ENCODE peak calls at places on chromosomes 11 and 22, in seven cellular contexts. V is OCI-LY7, D is IMR-90, G is PC-9, L is HCT116, A is heart left ventricle, O is lower lobe of right lung. P is an unnamed sample.
A peak's percentile ranks its signal among the peaks of the same experiment; 100 is the strongest.

GRCh38 chr11:47400813-47401279 is 7.5 kb upstream of the SLC39A13 start:
- DNase-seq in V (peak; percentile 85), L (no peak), O (no peak), A (no peak), D (no peak), G (no peak), P (no peak)

GRCh38 chr22:32206774-32207758 is 2.2 kb upstream of the RFPL2 start:
- DNase-seq in G (peak; percentile 25), L (peak; percentile 56), D (no peak), O (no peak), V (peak; percentile 42), A (no peak), P (peak; percentile 71)

GRCh38 chr22:49394116-49394785 is 433.4 kb downstream of the BRD1 start:
- DNase-seq in O (no peak), L (peak; percentile 12), V (peak; percentile 24), G (no peak), D (no peak), A (no peak), P (no peak)

GRCh38 chr22:17107547-17107810 is 13.7 kb downstream of the TMEM121B start:
- DNase-seq in O (no peak), V (no peak), A (no peak), G (no peak), L (no peak), D (no peak), P (no peak)

GRCh38 chr11:21289686-21290085 is 620.3 kb downstream of the NELL1 start:
- DNase-seq in V (no peak), D (no peak), A (no peak), G (no peak), O (no peak), L (no peak), P (no peak)

GRCh38 chr22:32309585-32310251 is 47.9 kb upstream of the RFPL3 start:
- DNase-seq in A (no peak), G (no peak), O (no peak), L (no peak), V (no peak), D (no peak), P (no peak)

GRCh38 chr11:1480555-1481482 is 5.8 kb downstream of the MOB2 start:
- DNase-seq in O (peak; percentile 43), G (no peak), L (no peak), A (peak; percentile 58), V (no peak), D (no peak), P (peak; percentile 69)

GRCh38 chr11:86201371-86201770 is 43.2 kb upstream of the EED start:
- DNase-seq in D (no peak), A (no peak), V (no peak), G (no peak), L (no peak), O (no peak), P (no peak)

GRCh38 chr11:30914143-30914762 is 328.1 kb upstream of the MPPED2 start:
- DNase-seq in G (peak; percentile 9), A (peak; percentile 80), D (peak; percentile 48), V (peak; percentile 23), L (peak; percentile 15), O (peak; percentile 48), P (no peak)

GRCh38 chr22:49934891-49935557 is 16.6 kb downstream of the CRELD2 start:
- DNase-seq in A (peak; percentile 94), G (peak; percentile 84), V (peak; percentile 88), L (no peak), O (peak; percentile 90), D (peak; percentile 39), P (peak; percentile 89)

GRCh38 chr22:49211176-49211575 is 616.5 kb downstream of the BRD1 start:
- DNase-seq in G (no peak), O (peak; percentile 19), A (peak; percentile 28), L (no peak), D (no peak), V (no peak), P (peak; percentile 7)

GRCh38 chr11:65398362-65398910 is 12.0 kb downstream of the FRMD8 start:
- DNase-seq in L (no peak), O (no peak), A (no peak), V (no peak), D (no peak), G (no peak), P (no peak)

GRCh38 chr11:111285205-111286079 is 12.9 kb upstream of the POU2AF3 start:
- DNase-seq in D (no peak), O (no peak), G (no peak), L (no peak), A (no peak), V (no peak), P (no peak)

GRCh38 chr11:115504279-115505158 is at the start of gene CADM1:
- DNase-seq in D (peak; percentile 95), L (no peak), A (peak; percentile 94), V (peak; percentile 98), G (no peak), O (peak; percentile 96), P (peak; percentile 97)

GRCh38 chr11:58616594-58616993 is 5.9 kb upstream of the CNTF start:
- DNase-seq in O (no peak), L (no peak), V (no peak), D (peak; percentile 95), A (no peak), G (no peak), P (no peak)

GRCh38 chr22:21568207-21569075 is 927 bp downstream of the UBE2L3 start:
- DNase-seq in A (no peak), V (peak; percentile 65), G (no peak), O (no peak), L (no peak), D (peak; percentile 24), P (no peak)

GRCh38 chr11:280762-281485 is 2.7 kb downstream of the NLRP6 start:
- DNase-seq in A (peak; percentile 66), L (no peak), O (peak; percentile 70), D (no peak), G (no peak), V (no peak), P (no peak)

GRCh38 chr11:86515297-86516094 is 140.8 kb downstream of the CCDC81 start:
- DNase-seq in D (peak; percentile 91), A (no peak), G (peak; percentile 46), L (no peak), O (no peak), V (no peak), P (no peak)

GRCh38 chr11:91880660-91881059 is 344.0 kb upstream of the FAT3 start:
- DNase-seq in A (no peak), O (no peak), G (no peak), L (no peak), D (no peak), V (no peak), P (no peak)

GRCh38 chr11:43518407-43519165 is 159.9 kb downstream of the TTC17 start:
- DNase-seq in O (no peak), V (no peak), L (no peak), D (peak; percentile 34), G (no peak), A (no peak), P (no peak)

GRCh38 chr11:88484873-88485621 is 147.5 kb upstream of the CTSC start:
- DNase-seq in O (peak; percentile 45), L (peak; percentile 45), D (peak; percentile 23), A (no peak), V (peak; percentile 55), G (peak; percentile 63), P (peak; percentile 39)
- H3K27ac ChIP-seq in O (no peak overlapping the region), L (no peak overlapping the region), D (no peak overlapping the region), A (no peak overlapping the region), V (no peak overlapping the region), G (no peak overlapping the region), P (no peak overlapping the region)

DNA sequence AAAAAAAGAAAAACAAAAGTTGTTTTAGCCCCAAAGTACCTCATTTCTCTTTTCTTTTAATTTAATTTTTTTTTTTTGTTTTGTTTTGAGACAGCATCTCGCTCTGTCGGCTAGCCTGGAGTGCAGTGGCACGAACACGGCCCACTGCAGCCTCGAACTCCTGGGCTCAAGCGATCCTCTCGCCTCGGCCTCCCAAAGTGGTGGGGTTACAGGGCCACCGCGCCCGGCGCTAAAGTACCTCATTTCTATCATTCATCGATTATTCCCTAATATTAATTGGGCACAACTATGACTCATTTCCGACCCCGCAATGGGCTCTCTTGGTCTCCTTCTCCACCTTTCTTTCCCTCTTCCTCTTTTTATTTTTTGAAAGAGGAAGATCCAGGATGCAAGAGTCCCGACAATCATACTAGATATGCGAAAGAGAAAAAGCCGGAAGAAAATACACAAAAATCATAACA is 521 bp upstream of the AIP start:
- DNase-seq in O (no peak), L (no peak), V (no peak), A (peak; percentile 62), G (no peak), D (no peak), P (no peak)
- H3K4me3 ChIP-seq in O (peak overlapping the region; percentile 65), L (peak overlapping the region; percentile 61), V (peak overlapping the region; percentile 71), A (peak overlapping the region; percentile 66), G (peak overlapping the region; percentile 61), D (peak overlapping the region; percentile 49), P (peak overlapping the region; percentile 0)

GRCh38 chr11:61828379-61828628 is 204 bp downstream of the FADS2 start:
- DNase-seq in A (no peak), D (no peak), V (no peak), L (no peak), G (no peak), O (no peak), P (no peak)

GRCh38 chr11:61830318-61831105 is 2.4 kb downstream of the FADS2 start:
- DNase-seq in D (peak; percentile 28), A (no peak), G (no peak), L (no peak), V (no peak), O (no peak), P (no peak)

GRCh38 chr11:61827573-61828378 is at the start of gene FADS2:
- DNase-seq in O (peak; percentile 94), A (peak; percentile 96), V (no peak), G (peak; percentile 92), L (no peak), D (peak; percentile 89), P (peak; percentile 95)

GRCh38 chr11:61829806-61830205 is 1.7 kb downstream of the FADS2 start:
- DNase-seq in O (no peak), D (no peak), L (no peak), A (no peak), V (no peak), G (no peak), P (no peak)

DNA sequence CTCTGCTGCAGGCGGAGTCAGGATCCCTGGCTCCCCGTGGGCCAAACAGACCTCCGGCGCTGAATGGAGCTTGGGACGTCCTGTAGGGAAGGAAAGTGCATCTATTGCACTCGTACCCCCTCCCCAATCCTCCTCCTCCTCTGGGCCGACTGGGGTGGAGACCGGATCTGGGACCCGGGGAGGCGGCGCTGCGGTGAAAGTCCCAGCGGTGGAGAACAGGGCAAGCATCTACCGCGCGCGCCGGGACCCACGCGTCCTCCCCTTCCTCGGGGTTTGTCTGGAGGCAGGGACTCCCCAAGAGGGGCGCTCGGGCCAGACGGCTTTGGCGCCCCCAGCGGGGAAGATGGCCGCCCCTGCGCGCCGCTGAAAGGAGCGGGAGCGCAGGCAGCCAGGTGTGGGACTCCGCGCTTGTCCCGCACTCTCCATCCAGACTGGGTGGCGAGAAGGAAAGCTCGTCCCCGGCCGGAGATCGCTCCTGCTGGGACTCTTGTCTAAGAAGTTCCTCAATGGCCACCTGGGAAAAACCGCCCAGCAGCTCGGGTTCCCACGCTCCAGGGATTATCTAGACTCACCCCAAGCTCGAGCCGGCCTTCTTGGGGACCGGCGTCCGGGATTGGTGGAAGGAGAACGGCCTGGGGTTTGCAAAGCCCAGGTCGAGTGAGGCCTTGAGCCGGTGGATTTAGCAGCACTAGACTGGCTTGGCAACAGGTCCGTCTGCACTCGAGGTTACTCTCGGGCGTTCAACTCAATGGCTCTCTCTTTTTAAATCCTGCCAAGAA is 718 bp downstream of the FADS2 start:
- DNase-seq in L (no peak), G (peak; percentile 39), V (no peak), D (no peak), O (peak; percentile 62), A (peak; percentile 76), P (peak; percentile 63)
- TF ChIP-seq CTCF in L (no peak), G (no peak), V (no peak), D (peak; percentile 41), O (peak; percentile 36), A (peak; percentile 48), P (peak; percentile 36)

GRCh38 chr11:123742334-123742733 is 874 bp upstream of the ZNF202 start:
- DNase-seq in V (no peak), O (no peak), G (no peak), L (no peak), A (no peak), D (no peak), P (no peak)
- H3K27ac ChIP-seq in V (no peak overlapping the region), O (no peak overlapping the region), G (no peak overlapping the region), L (no peak overlapping the region), A (no peak overlapping the region), D (no peak overlapping the region), P (no peak overlapping the region)